ENCODE peak calls at places on chromosome 3, in eight cellular contexts. F is cardiac fibroblast; V is cerebellar cortex; O is NCI-H510A; H is stimulated activated CD8-positive, alpha-beta memory T cell treated with anti-CD3 and anti-CD28 coated beads, Interleukin-4, amount 100 ng/mL, for 24 hours; N is stimulated activated CD4-positive, alpha-beta T cell treated with anti-CD3 and anti-CD28 coated beads, Interleukin-15, amount 100 ng/mL, for 1 hour; K is RWPE1; B is AG09309. C is an unnamed sample.

GRCh38 chr3:119627461-119627860 is 29.8 kb downstream of the PLA1A start:
- DNase-seq in O (no peak), V (no peak), F (peak; percentile 25), K (no peak), H (no peak), B (no peak), N (no peak), C (no peak)

GRCh38 chr3:129855454-129856419 is 37.8 kb downstream of the TMCC1 start:
- DNase-seq in F (peak; percentile 88), H (no peak), V (peak; percentile 28), N (no peak), K (peak; percentile 22), B (peak; percentile 25), O (no peak), C (peak; percentile 72)

GRCh38 chr3:110741891-110742290 is 329.7 kb upstream of the NECTIN3 start:
- DNase-seq in B (no peak), O (no peak), N (no peak), K (no peak), H (no peak), F (no peak), V (no peak), C (no peak)

GRCh38 chr3:145395421-145395820 is 765.6 kb downstream of the PLOD2 start:
- DNase-seq in K (no peak), H (no peak), F (no peak), N (no peak), V (no peak), B (no peak), O (no peak), C (no peak)

GRCh38 chr3:194987571-194988494 is 283.1 kb downstream of the XXYLT1 start:
- DNase-seq in K (no peak), B (no peak), F (no peak), O (no peak), H (no peak), V (no peak), N (no peak), C (no peak)

GRCh38 chr3:51503007-51503406 is 3.2 kb upstream of the DCAF1 start:
- DNase-seq in H (no peak), B (no peak), N (no peak), O (no peak), V (no peak), F (no peak), K (no peak), C (no peak)

GRCh38 chr3:147397911-147398809 is 8.2 kb downstream of the ZIC4 start:
- DNase-seq in O (no peak), N (no peak), F (no peak), B (no peak), H (no peak), V (peak; percentile 49), K (no peak), C (no peak)

GRCh38 chr3:14413381-14414071 is 11.1 kb downstream of the SLC6A6 start:
- DNase-seq in H (no peak), V (no peak), F (peak; percentile 52), O (no peak), K (no peak), N (no peak), B (no peak), C (no peak)

GRCh38 chr3:34037263-34037662 is 238.8 kb downstream of the PDCD6IP start:
- DNase-seq in O (no peak), V (no peak), B (no peak), K (no peak), N (no peak), F (no peak), H (no peak), C (no peak)

GRCh38 chr3:128548426-128549282 is 55.7 kb upstream of the GATA2 start:
- DNase-seq in K (no peak), O (no peak), F (peak; percentile 39), N (no peak), B (no peak), V (no peak), H (no peak), C (no peak)

GRCh38 chr3:55305714-55306485 is 181.2 kb downstream of the WNT5A start:
- DNase-seq in K (no peak), N (no peak), O (no peak), F (no peak), V (no peak), H (no peak), B (no peak), C (peak; percentile 63)

GRCh38 chr3:127999509-128000106 is 52.6 kb upstream of the SEC61A1 start:
- DNase-seq in F (no peak), H (no peak), N (no peak), V (peak; percentile 7), K (no peak), O (no peak), B (no peak), C (no peak)

GRCh38 chr3:13728487-13728886 is 151.4 kb downstream of the WNT7A start:
- DNase-seq in H (no peak), V (no peak), O (no peak), N (no peak), B (no peak), K (no peak), F (no peak), C (no peak)

GRCh38 chr3:13871791-13872190 is 8.1 kb downstream of the WNT7A start:
- DNase-seq in O (no peak), K (no peak), B (no peak), H (no peak), F (no peak), V (no peak), N (no peak), C (no peak)

GRCh38 chr3:181358555-181358954 is 353.2 kb upstream of the SOX2 start:
- DNase-seq in F (no peak), H (no peak), N (no peak), O (no peak), K (no peak), B (no peak), V (no peak), C (no peak)

GRCh38 chr3:16740531-16740930 is 135.3 kb upstream of the DAZL start:
- DNase-seq in B (no peak), O (no peak), V (no peak), F (peak; percentile 39), K (no peak), N (no peak), H (no peak), C (no peak)

GRCh38 chr3:151345854-151346253 is 16.5 kb upstream of the P2RY13 start:
- DNase-seq in N (no peak), K (no peak), F (peak; percentile 69), V (no peak), H (no peak), B (peak; percentile 34), O (no peak), C (peak; percentile 63)

C was measured in stromal cell of bone marrow.